ENCODE peak calls at places on chromosomes 12 and 14, in four cellular contexts. Y, X, R and V are unnamed samples.

GRCh38 chr12:88243886-88244491 is 101.9 kb downstream of the TMTC3 start:
- DNase-seq in R (no peak), Y (no peak), X (no peak), V (no peak)

GRCh38 chr12:13343380-13343779 is 146.9 kb downstream of the EMP1 start:
- DNase-seq in R (no peak), X (no peak), Y (no peak), V (no peak)

GRCh38 chr12:106308611-106309010 is 6.1 kb downstream of the TCP11L2 start:
- DNase-seq in X (no peak), Y (no peak), R (no peak), V (no peak)

GRCh38 chr14:59251811-59252771 is 63.6 kb downstream of the DAAM1 start:
- DNase-seq in Y (no peak), R (no peak), X (no peak), V (no peak)

GRCh38 chr12:26416550-26416949 is 221.2 kb downstream of the SSPN start:
- DNase-seq in X (no peak), Y (no peak), R (no peak), V (no peak)

GRCh38 chr12:23014749-23015148 is 389.8 kb downstream of the ETNK1 start:
- DNase-seq in X (no peak), R (no peak), Y (no peak), V (no peak)

GRCh38 chr12:102504280-102504679 is 23.9 kb upstream of the IGF1 start:
- DNase-seq in R (no peak), X (no peak), Y (no peak), V (no peak)

GRCh38 chr12:58557646-58558045 is 362.7 kb downstream of the LRIG3 start:
- DNase-seq in R (no peak), Y (no peak), X (no peak), V (no peak)

GRCh38 chr12:91382081-91382543 is 199.5 kb upstream of the DCN start:
- DNase-seq in Y (peak; percentile 92), R (peak; percentile 84), X (peak; percentile 63), V (no peak)

GRCh38 chr12:51171884-51172514 is 936 bp downstream of the TFCP2 start:
- DNase-seq in Y (no peak), R (peak; percentile 64), X (no peak), V (no peak)

GRCh38 chr14:61561144-61561543 is 134.2 kb upstream of the HIF1A start:
- DNase-seq in Y (no peak), R (no peak), X (no peak), V (no peak)

GRCh38 chr12:67042697-67043131 is 226.4 kb upstream of the CAND1 start:
- DNase-seq in X (no peak), Y (no peak), R (no peak), V (no peak)

GRCh38 chr12:30010071-30011052 is 226.6 kb upstream of the TMTC1 start:
- DNase-seq in Y (no peak), R (no peak), X (no peak), V (no peak)

GRCh38 chr14:62796431-62796830 is 248.8 kb downstream of the KCNH5 start:
- DNase-seq in X (no peak), R (no peak), Y (no peak), V (no peak)

GRCh38 chr14:105346200-105346533 is 31.6 kb downstream of the PACS2 start:
- DNase-seq in R (no peak), X (no peak), Y (no peak), V (no peak)

GRCh38 chr12:14284189-14284722 is 81.2 kb upstream of the ATF7IP start:
- DNase-seq in R (no peak), Y (no peak), X (no peak), V (no peak)

GRCh38 chr14:99884834-99885648 is 91.8 kb downstream of the EML1 start:
- DNase-seq in R (no peak), Y (peak; percentile 11), X (peak; percentile 36), V (no peak)

GRCh38 chr12:127165567-127166392 is 1101.2 kb upstream of the TMEM132C start:
- DNase-seq in X (peak; percentile 43), Y (peak; percentile 77), R (peak; percentile 81), V (no peak)

GRCh38 chr12:132015686-132016430 is 66.1 kb downstream of the EP400 start:
- DNase-seq in R (no peak), Y (no peak), X (no peak), V (no peak)

GRCh38 chr14:72434856-72435255 is 459.0 kb downstream of the DPF3 start:
- DNase-seq in R (no peak), X (no peak), Y (no peak), V (no peak)

GRCh38 chr14:104395941-104396681 is 183.5 kb upstream of the C14orf180 start:
- DNase-seq in R (peak; percentile 53), Y (no peak), X (no peak), V (no peak)

GRCh38 chr12:52363111-52363679 is 4.1 kb downstream of the KRT85 start:
- DNase-seq in Y (no peak), X (no peak), R (no peak), V (no peak)

GRCh38 chr12:67944093-67944492 is 45.2 kb upstream of the IFNG-AS1 start:
- DNase-seq in R (no peak), X (no peak), Y (no peak), V (no peak)

GRCh38 chr14:90726656-90727055 is 89.6 kb downstream of the TTC7B start:
- DNase-seq in X (peak; percentile 42), R (peak; percentile 75), Y (no peak), V (no peak)

GRCh38 chr14:66037361-66037760 is 448.8 kb upstream of the CCDC196 start:
- DNase-seq in R (no peak), Y (no peak), X (no peak), V (no peak)

GRCh38 chr12:6072302-6072752 is 52.1 kb downstream of the VWF start:
- DNase-seq in Y (no peak), R (no peak), X (no peak), V (no peak)
- TF ChIP-seq CTCF in Y (no peak), R (no peak), X (peak; percentile 12), V (peak; percentile 12)

DNA sequence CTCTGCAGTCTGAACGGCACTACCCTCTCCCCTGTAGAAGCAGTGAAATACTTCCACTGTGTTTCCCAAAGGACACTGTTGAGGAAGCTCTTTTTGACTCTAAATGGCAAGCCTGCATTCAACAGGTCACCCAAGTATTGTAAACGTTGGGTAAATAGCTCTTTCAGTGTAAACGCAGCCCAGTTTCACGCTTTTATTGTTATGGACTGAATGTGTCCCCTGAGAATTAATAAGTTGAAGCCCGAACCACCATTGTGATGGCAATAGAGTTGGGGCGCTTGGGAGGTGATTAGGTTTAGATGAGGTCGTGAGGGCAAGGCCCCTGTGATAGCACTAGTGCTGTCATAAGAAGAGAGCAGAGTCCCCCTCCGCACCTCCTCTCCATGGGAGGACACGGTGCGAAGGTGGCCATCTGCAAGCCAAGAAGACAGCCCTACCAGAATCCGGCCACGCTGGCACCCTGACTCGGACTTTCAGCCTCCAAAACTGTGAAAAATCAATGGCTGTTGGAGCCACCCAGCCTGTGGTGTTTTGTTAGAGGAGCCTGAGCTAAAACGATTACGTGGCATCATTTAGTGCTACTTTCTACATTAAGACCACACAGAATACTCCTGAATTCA is 1.1 kb downstream of the SERPINA10 start:
- DNase-seq in X (no peak), R (no peak), Y (no peak), V (no peak)
- H3K4me3 ChIP-seq in X (no peak overlapping the region), R (no peak overlapping the region), Y (no peak overlapping the region), V (no peak overlapping the region)

DNA sequence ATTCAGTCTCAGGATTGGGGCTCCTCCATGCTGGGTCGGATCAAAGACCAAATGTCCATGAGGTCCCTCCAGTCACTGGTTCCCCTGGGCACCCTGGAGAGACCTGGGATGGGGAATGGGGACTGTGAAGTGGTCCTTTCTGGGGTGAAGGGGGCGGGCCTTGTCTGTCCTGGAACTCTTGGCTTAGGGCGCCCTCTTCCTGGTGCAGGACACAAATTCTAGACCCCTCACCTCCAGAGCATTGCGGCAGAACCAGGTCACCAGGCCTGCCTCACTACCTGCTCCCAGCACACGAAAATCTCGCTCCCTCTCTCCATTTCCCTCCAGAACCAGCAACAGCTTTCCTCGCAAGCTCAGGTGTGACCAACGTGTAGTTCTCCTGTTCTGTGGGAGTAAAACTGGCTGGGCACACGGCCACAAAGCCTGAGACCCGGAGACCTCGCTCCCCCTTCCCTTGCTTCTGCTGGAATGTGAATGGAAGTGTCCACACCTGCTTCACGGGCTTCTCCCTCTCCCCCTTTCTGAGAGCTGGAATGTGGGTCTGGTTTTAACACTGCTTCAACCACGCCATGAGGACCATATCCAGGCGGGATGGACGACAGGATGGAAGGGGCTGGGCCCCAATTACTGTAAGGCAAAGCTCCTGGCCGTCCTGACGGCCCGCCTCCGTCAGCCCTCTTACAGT is 112.7 kb downstream of the SCARB1 start:
- DNase-seq in Y (no peak), X (no peak), R (no peak), V (no peak)
- TF ChIP-seq CTCF in Y (no peak), X (peak; percentile 18), R (no peak), V (no peak)

DNA sequence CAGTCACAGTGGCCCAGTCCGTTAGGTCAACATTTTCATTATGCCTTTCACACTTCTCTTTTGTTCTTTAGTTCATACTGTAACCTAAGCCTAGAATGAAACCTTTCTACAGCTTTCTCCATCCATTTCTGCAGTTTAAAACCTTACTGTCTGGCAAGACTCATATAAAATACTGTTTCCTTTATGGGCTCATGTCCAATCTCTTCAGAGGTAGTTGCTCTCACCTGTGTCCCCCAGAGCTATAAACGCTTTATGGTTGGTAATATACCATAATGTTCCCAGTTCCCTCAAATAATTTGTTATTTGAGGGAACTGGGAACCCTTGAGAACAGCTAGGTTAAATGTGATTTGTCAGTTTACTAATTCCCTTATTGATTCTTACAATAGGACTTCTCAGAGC is 83.0 kb downstream of the SRGAP1 start:
- DNase-seq in Y (no peak), X (no peak), R (no peak), V (no peak)
- H3K4me3 ChIP-seq in Y (no peak overlapping the region), X (no peak overlapping the region), R (no peak overlapping the region), V (no peak overlapping the region)

GRCh38 chr14:80924365-80925103 is 17.0 kb downstream of the CEP128 start:
- DNase-seq in R (no peak), X (no peak), Y (no peak), V (no peak)

GRCh38 chr14:80930095-80930494 is 11.4 kb downstream of the CEP128 start:
- DNase-seq in X (no peak), Y (no peak), R (no peak), V (no peak)

GRCh38 chr14:80926706-80927384 is 14.7 kb downstream of the CEP128 start:
- DNase-seq in R (no peak), X (no peak), Y (no peak), V (no peak)

GRCh38 chr14:80930836-80931389 is 10.6 kb downstream of the CEP128 start:
- DNase-seq in R (no peak), Y (peak; percentile 36), X (peak; percentile 37), V (no peak)

GRCh38 chr14:80927385-80927989 is 14.1 kb downstream of the CEP128 start:
- DNase-seq in Y (no peak), R (no peak), X (no peak), V (no peak)
- TF ChIP-seq CTCF in Y (no peak), R (no peak), X (no peak), V (no peak)

DNA sequence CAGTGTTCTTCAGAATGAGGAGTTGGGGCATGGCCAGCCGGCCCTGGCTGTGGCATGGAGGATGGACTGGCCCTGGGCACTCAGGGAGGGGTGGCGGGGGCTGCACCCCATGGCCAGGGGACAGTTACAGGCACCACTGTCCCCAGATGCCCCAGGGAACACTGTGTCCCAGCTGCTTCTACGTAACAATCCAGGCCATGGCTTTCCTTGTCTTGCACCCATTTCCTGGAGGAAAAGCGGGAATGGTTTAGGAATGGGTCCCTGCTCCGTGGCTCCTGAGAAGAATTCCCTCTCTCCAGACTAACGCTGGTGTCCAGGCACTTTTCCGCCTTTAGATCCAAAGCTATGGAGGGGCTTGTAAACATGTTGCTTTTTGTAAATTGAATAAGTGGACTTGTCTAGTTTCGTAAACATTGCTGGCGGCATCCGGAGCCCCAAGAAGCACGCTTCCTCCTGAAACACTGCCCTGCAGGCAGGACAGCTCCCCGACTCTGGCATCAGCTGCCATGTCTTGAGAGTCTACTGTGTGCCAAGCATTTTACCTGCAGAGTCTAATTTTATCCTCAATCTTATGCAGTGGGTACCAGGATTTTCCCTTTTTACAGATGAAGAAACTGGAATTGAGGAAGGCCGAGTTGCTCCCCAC is 238.3 kb downstream of the SLC41A2 start:
- DNase-seq in Y (no peak), R (no peak), X (no peak), V (no peak)
- H3K4me3 ChIP-seq in Y (peak overlapping the region; percentile 53), R (peak overlapping the region; percentile 30), X (no peak overlapping the region), V (peak overlapping the region; percentile 27)